ENCODE peak calls at places on chromosomes 7 and 10, in five cellular contexts. C, M, P, T and U are unnamed samples.

GRCh38 chr7:5450549-5451327 is 27.1 kb upstream of the TNRC18 start:
- DNase-seq in C (peak; percentile 80), M (peak; percentile 65), P (peak; percentile 69), T (peak; percentile 37), U (peak; percentile 78)

GRCh38 chr7:131859162-131859821 is 302.9 kb upstream of the PODXL start:
- DNase-seq in C (peak; percentile 79), M (peak; percentile 82), P (peak; percentile 38), T (peak; percentile 63), U (peak; percentile 86)

GRCh38 chr10:43265799-43266721 is 805 bp downstream of the RASGEF1A start:
- DNase-seq in C (peak; percentile 60), M (no peak), P (peak; percentile 59), T (no peak), U (peak; percentile 63)

GRCh38 chr7:24715171-24715570 is 42.1 kb downstream of the GSDME start:
- DNase-seq in C (no peak), M (no peak), P (no peak), T (no peak), U (no peak)

GRCh38 chr7:4461511-4461910 is 220.6 kb upstream of the FOXK1 start:
- DNase-seq in C (no peak), M (no peak), P (no peak), T (no peak), U (no peak)

GRCh38 chr7:31311465-31312074 is 29.0 kb downstream of the NEUROD6 start:
- DNase-seq in C (peak; percentile 90), M (no peak), P (no peak), T (no peak), U (peak; percentile 73)

GRCh38 chr7:1250901-1251300 is 18.2 kb downstream of the UNCX start:
- DNase-seq in C (no peak), M (no peak), P (no peak), T (no peak), U (no peak)

GRCh38 chr10:83917519-83918506 is 221.5 kb upstream of the GHITM start:
- DNase-seq in C (peak; percentile 55), M (no peak), P (no peak), T (peak; percentile 42), U (peak; percentile 24)

GRCh38 chr10:127041561-127041960 is 136.3 kb downstream of the DOCK1 start:
- DNase-seq in C (no peak), M (no peak), P (no peak), T (no peak), U (no peak)

GRCh38 chr7:39607865-39608264 is 15.5 kb upstream of the RALA start:
- DNase-seq in C (no peak), M (no peak), P (no peak), T (no peak), U (no peak)

GRCh38 chr10:77228559-77228958 is 409.0 kb downstream of the KCNMA1 start:
- DNase-seq in C (no peak), M (no peak), P (no peak), T (no peak), U (no peak)

GRCh38 chr7:36607206-36607515 is 117.1 kb downstream of the AOAH start:
- DNase-seq in C (no peak), M (no peak), P (no peak), T (no peak), U (no peak)

GRCh38 chr10:87818505-87819273 is 663 bp upstream of the ATAD1 start:
- DNase-seq in C (peak; percentile 89), M (peak; percentile 6), P (peak; percentile 43), T (peak; percentile 19), U (peak; percentile 61)

GRCh38 chr10:66318761-66319160 is 607.1 kb upstream of the LRRTM3 start:
- DNase-seq in C (no peak), M (no peak), P (no peak), T (no peak), U (no peak)

GRCh38 chr10:33722067-33722466 is 387.6 kb upstream of the NRP1 start:
- DNase-seq in C (no peak), M (no peak), P (no peak), T (no peak), U (no peak)

GRCh38 chr10:16646474-16647059 is 124.9 kb upstream of the C1QL3 start:
- DNase-seq in C (no peak), M (no peak), P (no peak), T (no peak), U (no peak)

GRCh38 chr10:33327750-33328149 is 6.7 kb downstream of the NRP1 start:
- DNase-seq in C (peak; percentile 94), M (no peak), P (no peak), T (no peak), U (no peak)

GRCh38 chr7:71721742-71722141 is 589.8 kb downstream of the GALNT17 start:
- DNase-seq in C (peak; percentile 85), M (no peak), P (no peak), T (no peak), U (no peak)

GRCh38 chr7:51126813-51127617 is 189.6 kb downstream of the COBL start:
- DNase-seq in C (no peak), M (no peak), P (no peak), T (no peak), U (no peak)

GRCh38 chr7:46811529-46811928 is 770.4 kb downstream of the TNS3 start:
- DNase-seq in C (peak; percentile 73), M (no peak), P (no peak), T (peak; percentile 50), U (no peak)

GRCh38 chr7:1050254-1050906 is 6.0 kb downstream of the GPR146 start:
- DNase-seq in C (no peak), M (no peak), P (no peak), T (no peak), U (no peak)

GRCh38 chr7:26958834-26959233 is 94.4 kb upstream of the SKAP2 start:
- DNase-seq in C (no peak), M (no peak), P (no peak), T (no peak), U (no peak)

GRCh38 chr7:17915168-17915567 is 25.1 kb downstream of the SNX13 start:
- DNase-seq in C (peak; percentile 69), M (no peak), P (no peak), T (no peak), U (peak; percentile 79)

GRCh38 chr10:11712761-11713160 is 29.4 kb upstream of the ECHDC3 start:
- DNase-seq in C (no peak), M (no peak), P (no peak), T (no peak), U (no peak)

GRCh38 chr7:389911-390601 is 100.1 kb downstream of the FOXL3 start:
- DNase-seq in C (no peak), M (no peak), P (peak; percentile 22), T (no peak), U (no peak)